ENCODE peak calls at places on chromosomes 7 and 10, in nine cellular contexts. G, K, W, R, D, P, E, O and C are unnamed samples.

GRCh38 chr7:139635521-139636240 is 112.2 kb downstream of the CLEC2L start:
- DNase-seq in G (no peak), K (no peak), W (no peak), R (no peak), D (peak; percentile 64), P (no peak), E (no peak), O (no peak), C (no peak)

GRCh38 chr7:25944777-25945176 is 207.2 kb upstream of the NFE2L3 start:
- DNase-seq in G (no peak), K (no peak), W (no peak), R (no peak), D (no peak), P (no peak), E (no peak), O (no peak), C (no peak)

GRCh38 chr10:17435187-17435586 is 19.2 kb downstream of the ST8SIA6 start:
- DNase-seq in G (no peak), K (no peak), W (no peak), R (no peak), D (no peak), P (no peak), E (no peak), O (no peak), C (no peak)

GRCh38 chr10:71323407-71323806 is 4.3 kb downstream of the SLC29A3 start:
- DNase-seq in G (no peak), K (peak; percentile 36), W (no peak), R (no peak), D (no peak), P (no peak), E (no peak), O (no peak), C (no peak)

GRCh38 chr7:120456699-120457098 is 183.7 kb downstream of the KCND2 start:
- DNase-seq in G (no peak), K (no peak), W (no peak), R (no peak), D (no peak), P (no peak), E (no peak), O (no peak), C (no peak)

GRCh38 chr7:148753224-148753623 is 54.5 kb downstream of the CUL1 start:
- DNase-seq in G (no peak), K (peak; percentile 60), W (no peak), R (no peak), D (no peak), P (no peak), E (no peak), O (no peak), C (no peak)

GRCh38 chr7:99042957-99043356 is 101.0 kb downstream of the SMURF1 start:
- DNase-seq in G (no peak), K (peak; percentile 52), W (no peak), R (no peak), D (no peak), P (no peak), E (no peak), O (no peak), C (no peak)

GRCh38 chr7:18361756-18362155 is 133.8 kb upstream of the HDAC9 start:
- DNase-seq in G (no peak), K (peak; percentile 56), W (no peak), R (no peak), D (no peak), P (no peak), E (no peak), O (no peak), C (no peak)

GRCh38 chr10:18822156-18822555 is 162.9 kb downstream of the ARL5B start:
- DNase-seq in G (no peak), K (peak; percentile 9), W (peak; percentile 13), R (peak; percentile 32), D (no peak), P (no peak), E (no peak), O (no peak), C (no peak)

GRCh38 chr7:105675873-105676484 is 94.7 kb upstream of the EFCAB10 start:
- DNase-seq in G (no peak), K (no peak), W (no peak), R (no peak), D (peak; percentile 43), P (no peak), E (no peak), O (no peak), C (no peak)